ENCODE peak calls at places on chromosomes 6 and 20, in ten cellular contexts. One of them, this sample, is unnamed.
A peak's percentile ranks its signal among the peaks of the same experiment; 100 is the strongest.

GRCh38 chr20:12047838-12048432 is 130.2 kb downstream of the BTBD3 start:
- DNase-seq in neuronal stem cell: no peak
- DNase-seq in psoas muscle: no peak
- DNase-seq in transverse colon: no peak
- DNase-seq in HCT116: no peak
- DNase-seq in mammary epithelial cell: peak; percentile 60
- DNase-seq in ovary: no peak
- DNase-seq in SJSA1: no peak
- DNase-seq in heart right ventricle: no peak
- DNase-seq in pancreas: no peak
- DNase-seq in this sample: no peak

GRCh38 chr20:39983183-39983582 is 705.9 kb downstream of the MAFB start:
- DNase-seq in neuronal stem cell: no peak
- DNase-seq in psoas muscle: no peak
- DNase-seq in transverse colon: no peak
- DNase-seq in HCT116: no peak
- DNase-seq in mammary epithelial cell: peak; percentile 1
- DNase-seq in ovary: no peak
- DNase-seq in SJSA1: no peak
- DNase-seq in heart right ventricle: no peak
- DNase-seq in pancreas: no peak
- DNase-seq in this sample: no peak

GRCh38 chr6:166360243-166361079 is 18.1 kb upstream of the SFT2D1 start:
- DNase-seq in neuronal stem cell: no peak
- DNase-seq in psoas muscle: peak; percentile 55
- DNase-seq in transverse colon: no peak
- DNase-seq in HCT116: no peak
- DNase-seq in mammary epithelial cell: peak; percentile 59
- DNase-seq in ovary: no peak
- DNase-seq in SJSA1: peak; percentile 52
- DNase-seq in heart right ventricle: no peak
- DNase-seq in pancreas: no peak
- DNase-seq in this sample: no peak

GRCh38 chr20:30811896-30812671 is 445.4 kb upstream of the DEFB115 start:
- DNase-seq in neuronal stem cell: peak; percentile 20
- DNase-seq in psoas muscle: peak; percentile 61
- DNase-seq in transverse colon: no peak
- DNase-seq in HCT116: no peak
- DNase-seq in mammary epithelial cell: peak; percentile 59
- DNase-seq in ovary: no peak
- DNase-seq in SJSA1: no peak
- DNase-seq in heart right ventricle: no peak
- DNase-seq in pancreas: no peak
- DNase-seq in this sample: peak; percentile 88

GRCh38 chr6:32825966-32826365 is 9.2 kb upstream of the HLA-DOB start:
- DNase-seq in neuronal stem cell: no peak
- DNase-seq in psoas muscle: no peak
- DNase-seq in transverse colon: no peak
- DNase-seq in HCT116: no peak
- DNase-seq in mammary epithelial cell: peak; percentile 84
- DNase-seq in ovary: no peak
- DNase-seq in SJSA1: no peak
- DNase-seq in heart right ventricle: no peak
- DNase-seq in pancreas: no peak
- DNase-seq in this sample: no peak

GRCh38 chr6:112626468-112627082 is 279.4 kb downstream of the RFPL4B start:
- DNase-seq in neuronal stem cell: no peak
- DNase-seq in psoas muscle: no peak
- DNase-seq in transverse colon: no peak
- DNase-seq in HCT116: no peak
- DNase-seq in mammary epithelial cell: peak; percentile 39
- DNase-seq in ovary: no peak
- DNase-seq in SJSA1: no peak
- DNase-seq in heart right ventricle: no peak
- DNase-seq in pancreas: no peak
- DNase-seq in this sample: no peak

GRCh38 chr20:9409352-9409751 is 105.0 kb upstream of the LAMP5 start:
- DNase-seq in neuronal stem cell: no peak
- DNase-seq in psoas muscle: no peak
- DNase-seq in transverse colon: no peak
- DNase-seq in HCT116: no peak
- DNase-seq in mammary epithelial cell: peak; percentile 43
- DNase-seq in ovary: no peak
- DNase-seq in SJSA1: no peak
- DNase-seq in heart right ventricle: no peak
- DNase-seq in pancreas: no peak
- DNase-seq in this sample: no peak

GRCh38 chr6:42199106-42199981 is 4.6 kb upstream of the GUCA1B start:
- DNase-seq in neuronal stem cell: no peak
- DNase-seq in psoas muscle: no peak
- DNase-seq in transverse colon: no peak
- DNase-seq in HCT116: no peak
- DNase-seq in mammary epithelial cell: peak; percentile 14
- DNase-seq in ovary: no peak
- DNase-seq in SJSA1: no peak
- DNase-seq in heart right ventricle: peak; percentile 16
- DNase-seq in pancreas: no peak
- DNase-seq in this sample: no peak

GRCh38 chr6:10419749-10420545 is 5.1 kb upstream of the TFAP2A start:
- DNase-seq in neuronal stem cell: no peak
- DNase-seq in psoas muscle: no peak
- DNase-seq in transverse colon: no peak
- DNase-seq in HCT116: no peak
- DNase-seq in mammary epithelial cell: peak; percentile 87
- DNase-seq in ovary: no peak
- DNase-seq in SJSA1: no peak
- DNase-seq in heart right ventricle: no peak
- DNase-seq in pancreas: no peak
- DNase-seq in this sample: no peak

GRCh38 chr6:10420546-10421507 is 6.0 kb upstream of the TFAP2A start:
- DNase-seq in neuronal stem cell: no peak
- DNase-seq in psoas muscle: no peak
- DNase-seq in transverse colon: no peak
- DNase-seq in HCT116: no peak
- DNase-seq in mammary epithelial cell: no peak
- DNase-seq in ovary: no peak
- DNase-seq in SJSA1: no peak
- DNase-seq in heart right ventricle: no peak
- DNase-seq in pancreas: no peak
- DNase-seq in this sample: no peak

GRCh38 chr6:10418361-10418861 is 3.5 kb upstream of the TFAP2A start:
- DNase-seq in neuronal stem cell: no peak
- DNase-seq in psoas muscle: no peak
- DNase-seq in transverse colon: no peak
- DNase-seq in HCT116: no peak
- DNase-seq in mammary epithelial cell: peak; percentile 55
- DNase-seq in ovary: no peak
- DNase-seq in SJSA1: no peak
- DNase-seq in heart right ventricle: no peak
- DNase-seq in pancreas: no peak
- DNase-seq in this sample: no peak

GRCh38 chr6:10417681-10418104 is 2.8 kb upstream of the TFAP2A start:
- DNase-seq in neuronal stem cell: no peak
- DNase-seq in psoas muscle: no peak
- DNase-seq in transverse colon: no peak
- DNase-seq in HCT116: no peak
- DNase-seq in mammary epithelial cell: peak; percentile 70
- DNase-seq in ovary: no peak
- DNase-seq in SJSA1: no peak
- DNase-seq in heart right ventricle: no peak
- DNase-seq in pancreas: no peak
- DNase-seq in this sample: no peak

DNA sequence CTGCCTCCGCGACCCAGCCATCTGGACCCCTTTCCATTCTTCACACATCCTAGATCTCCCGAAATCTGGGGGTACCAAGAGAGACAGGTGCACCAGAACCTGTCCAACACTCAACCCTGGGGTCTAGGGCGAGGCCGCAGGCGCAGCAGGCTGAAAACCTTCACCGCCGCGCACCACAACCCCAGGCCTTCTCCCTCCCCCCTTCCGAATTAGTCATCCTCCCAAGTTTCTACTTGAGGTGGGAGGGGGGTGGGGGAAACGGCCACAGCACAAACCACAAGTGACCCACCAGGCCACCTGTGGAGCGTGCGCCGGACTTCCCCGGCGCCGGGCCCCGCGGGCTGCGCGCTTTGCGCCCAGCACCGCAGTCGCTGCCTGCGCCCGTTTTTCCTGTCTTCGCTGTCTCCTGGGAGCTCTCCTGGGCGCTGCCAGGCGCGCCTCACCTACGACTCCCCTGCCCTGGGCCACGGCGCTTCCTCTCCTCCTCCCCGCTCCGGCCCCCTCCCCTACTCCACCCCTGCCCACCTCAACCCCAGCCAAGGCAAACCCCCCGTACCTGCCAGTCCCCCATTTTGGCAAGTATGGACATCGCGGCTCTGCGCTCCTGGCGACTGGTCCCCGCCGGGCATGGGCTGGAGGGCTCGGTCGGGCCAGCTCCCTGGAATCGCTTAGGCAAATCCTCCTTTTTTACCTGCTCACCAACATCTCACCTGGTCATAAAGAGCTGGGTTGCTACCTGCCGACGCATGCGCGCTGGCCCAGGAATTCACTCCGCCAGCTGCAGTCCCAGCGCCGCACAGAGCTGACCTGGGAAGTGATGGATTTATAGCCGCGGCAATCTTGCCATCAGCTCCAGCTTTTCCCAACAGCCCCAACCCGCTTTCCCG is 4.2 kb upstream of the TFAP2A start:
- DNase-seq in neuronal stem cell: no peak
- DNase-seq in psoas muscle: no peak
- DNase-seq in transverse colon: no peak
- DNase-seq in HCT116: no peak
- DNase-seq in mammary epithelial cell: peak; percentile 95
- DNase-seq in ovary: no peak
- DNase-seq in SJSA1: no peak
- DNase-seq in heart right ventricle: no peak
- DNase-seq in pancreas: peak; percentile 43
- DNase-seq in this sample: no peak
- H3K4me1 ChIP-seq in neuronal stem cell: peaks cover 3% of the 10 kb centered on the region
- H3K4me1 ChIP-seq in psoas muscle: no peaks in the 10 kb centered on the region
- H3K4me1 ChIP-seq in transverse colon: no peaks in the 10 kb centered on the region
- H3K4me1 ChIP-seq in HCT116: peaks cover 8% of the 10 kb centered on the region
- H3K4me1 ChIP-seq in mammary epithelial cell: peaks cover 29% of the 10 kb centered on the region
- H3K4me1 ChIP-seq in ovary: peaks cover 5% of the 10 kb centered on the region
- H3K4me1 ChIP-seq in SJSA1: peaks cover 8% of the 10 kb centered on the region
- H3K4me1 ChIP-seq in heart right ventricle: peaks cover 38% of the 10 kb centered on the region
- H3K4me1 ChIP-seq in pancreas: no peaks in the 10 kb centered on the region
- H3K4me1 ChIP-seq in this sample: peaks cover 13% of the 10 kb centered on the region

DNA sequence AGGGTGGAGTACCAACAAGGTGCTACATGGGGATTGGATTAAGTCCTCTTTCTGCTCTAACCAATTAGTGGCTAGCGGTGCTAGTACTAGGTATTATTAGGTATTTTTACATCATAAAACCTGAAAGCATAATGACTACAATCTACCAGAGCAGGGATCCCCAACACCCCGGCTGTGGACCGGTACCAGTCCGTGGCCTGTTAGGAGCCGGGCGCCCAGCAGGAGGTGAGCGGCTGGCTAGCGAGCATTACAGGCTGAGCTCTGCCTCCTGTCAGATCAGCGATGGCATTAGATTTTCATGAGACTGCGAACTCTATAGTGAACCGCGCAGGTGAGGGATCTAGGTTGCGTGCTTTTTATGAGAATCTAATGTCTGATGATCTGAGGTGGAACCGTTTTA is 9.1 kb upstream of the CD40 start:
- DNase-seq in neuronal stem cell: no peak
- DNase-seq in psoas muscle: no peak
- DNase-seq in transverse colon: no peak
- DNase-seq in HCT116: no peak
- DNase-seq in mammary epithelial cell: no peak
- DNase-seq in ovary: no peak
- DNase-seq in SJSA1: no peak
- DNase-seq in heart right ventricle: no peak
- DNase-seq in pancreas: no peak
- DNase-seq in this sample: no peak
- H3K27ac ChIP-seq in neuronal stem cell: no peak overlapping the region
- H3K27ac ChIP-seq in psoas muscle: no peak overlapping the region
- H3K27ac ChIP-seq in transverse colon: no peak overlapping the region
- H3K27ac ChIP-seq in HCT116: no peak overlapping the region
- H3K27ac ChIP-seq in mammary epithelial cell: no peak overlapping the region
- H3K27ac ChIP-seq in ovary: no peak overlapping the region
- H3K27ac ChIP-seq in SJSA1: no peak overlapping the region
- H3K27ac ChIP-seq in heart right ventricle: no peak overlapping the region
- H3K27ac ChIP-seq in pancreas: no peak overlapping the region
- H3K27ac ChIP-seq in this sample: no peak overlapping the region

DNA sequence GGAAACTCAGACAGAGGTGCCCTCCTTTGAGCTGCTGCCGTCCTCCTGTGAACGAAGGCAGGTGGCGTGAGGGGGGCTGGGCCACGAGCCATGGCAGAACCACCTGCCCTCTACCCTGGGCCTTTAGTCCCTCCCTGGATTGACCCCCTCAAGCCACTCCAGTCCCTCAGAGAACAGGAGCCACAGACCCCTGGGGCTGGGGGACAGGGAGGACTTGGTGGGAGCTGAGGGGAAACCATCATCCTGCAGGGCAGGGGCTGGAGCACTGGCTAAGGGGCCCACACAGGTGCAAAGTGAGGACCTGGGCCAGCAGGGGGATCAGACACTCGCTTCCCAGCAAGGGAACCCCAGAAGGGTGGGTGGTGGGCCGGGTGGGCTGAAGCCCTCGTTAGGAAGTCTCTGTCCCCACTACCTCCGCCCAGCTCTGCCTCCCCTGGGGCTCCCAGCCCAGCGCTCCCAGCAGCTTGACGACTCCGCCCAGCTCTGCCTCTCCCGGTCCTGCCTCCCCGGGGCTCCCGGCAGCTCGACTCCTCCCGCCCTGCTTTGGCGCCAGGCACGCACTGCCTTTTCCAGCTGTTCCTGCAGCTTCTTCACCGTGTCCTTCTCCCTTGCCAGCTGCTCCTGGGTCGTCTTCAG is 44.4 kb downstream of the DSTN start:
- DNase-seq in neuronal stem cell: no peak
- DNase-seq in psoas muscle: peak; percentile 91
- DNase-seq in transverse colon: peak; percentile 78
- DNase-seq in HCT116: no peak
- DNase-seq in mammary epithelial cell: no peak
- DNase-seq in ovary: peak; percentile 83
- DNase-seq in SJSA1: peak; percentile 43
- DNase-seq in heart right ventricle: peak; percentile 83
- DNase-seq in pancreas: peak; percentile 74
- DNase-seq in this sample: peak; percentile 29
- H3K4me1 ChIP-seq in neuronal stem cell: no peaks in the 10 kb centered on the region
- H3K4me1 ChIP-seq in psoas muscle: peaks cover 6% of the 10 kb centered on the region
- H3K4me1 ChIP-seq in transverse colon: peaks cover 29% of the 10 kb centered on the region
- H3K4me1 ChIP-seq in HCT116: no peaks in the 10 kb centered on the region
- H3K4me1 ChIP-seq in mammary epithelial cell: peaks cover 29% of the 10 kb centered on the region
- H3K4me1 ChIP-seq in ovary: peaks cover 17% of the 10 kb centered on the region
- H3K4me1 ChIP-seq in SJSA1: peaks cover 22% of the 10 kb centered on the region
- H3K4me1 ChIP-seq in heart right ventricle: peaks cover 75% of the 10 kb centered on the region
- H3K4me1 ChIP-seq in pancreas: peaks cover 11% of the 10 kb centered on the region
- H3K4me1 ChIP-seq in this sample: peaks cover 3% of the 10 kb centered on the region

DNA sequence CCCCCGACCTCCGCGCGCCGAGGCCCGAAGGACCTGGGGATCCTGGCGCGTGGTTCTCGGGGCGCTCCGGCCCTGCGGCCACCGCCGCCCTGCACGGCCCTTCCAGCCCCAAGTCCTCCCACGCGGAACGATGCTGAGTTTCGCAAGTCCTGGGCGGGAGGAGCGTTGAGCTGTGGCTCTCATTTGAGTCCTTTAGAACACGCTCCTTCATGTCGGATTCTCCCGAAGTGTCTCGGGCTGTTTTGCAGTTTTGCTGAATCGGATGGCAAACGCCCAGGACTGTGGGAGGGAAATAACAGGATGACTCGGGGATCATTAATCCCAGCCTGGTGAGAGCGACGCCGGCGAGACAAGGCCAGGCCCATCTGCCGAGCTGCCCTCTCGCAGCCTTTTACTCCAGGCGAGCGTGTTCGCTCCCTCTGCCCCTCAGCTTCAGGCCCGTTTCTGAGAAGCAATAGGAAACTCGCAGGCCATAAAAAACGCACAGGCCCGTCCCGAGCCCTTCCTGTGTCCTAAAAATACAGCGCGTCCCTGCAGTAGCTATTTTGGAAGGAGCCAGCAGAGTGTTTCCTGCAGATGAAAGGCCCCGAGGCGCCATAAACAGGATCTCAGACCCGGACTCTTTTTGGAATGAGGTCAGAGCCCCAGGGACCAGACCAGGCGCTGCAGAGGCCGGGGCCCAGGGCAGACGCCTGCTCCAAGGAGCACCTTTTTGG is 153.5 kb downstream of the DLL1 start:
- DNase-seq in neuronal stem cell: no peak
- DNase-seq in psoas muscle: peak; percentile 76
- DNase-seq in transverse colon: peak; percentile 23
- DNase-seq in HCT116: no peak
- DNase-seq in mammary epithelial cell: peak; percentile 73
- DNase-seq in ovary: peak; percentile 22
- DNase-seq in SJSA1: peak; percentile 35
- DNase-seq in heart right ventricle: peak; percentile 81
- DNase-seq in pancreas: no peak
- DNase-seq in this sample: no peak
- H3K27ac ChIP-seq in neuronal stem cell: no peak overlapping the region
- H3K27ac ChIP-seq in psoas muscle: peak overlapping the region; percentile 69
- H3K27ac ChIP-seq in transverse colon: peak overlapping the region; percentile 31
- H3K27ac ChIP-seq in HCT116: no peak overlapping the region
- H3K27ac ChIP-seq in mammary epithelial cell: no peak overlapping the region
- H3K27ac ChIP-seq in ovary: no peak overlapping the region
- H3K27ac ChIP-seq in SJSA1: no peak overlapping the region
- H3K27ac ChIP-seq in heart right ventricle: peak overlapping the region; percentile 85
- H3K27ac ChIP-seq in pancreas: no peak overlapping the region
- H3K27ac ChIP-seq in this sample: peak overlapping the region; percentile 36